ENCODE peak calls at places on chromosomes 1 and 21, in ten cellular contexts. V, M, G, C, Z, Q, R, S, T and Y are unnamed samples.

GRCh38 chr1:28341591-28341990 is 12.8 kb downstream of the MED18 start:
- DNase-seq in V (no peak), M (no peak), G (peak), C (no peak), Z (no peak), Q (no peak), R (no peak), S (no peak), T (no peak), Y (no peak)

GRCh38 chr1:212687811-212688210 is 11.8 kb downstream of the BATF3 start:
- DNase-seq in V (no peak), M (no peak), G (no peak), C (no peak), Z (no peak), Q (no peak), R (no peak), S (no peak), T (no peak), Y (no peak)

GRCh38 chr1:24107462-24108225 is 4.3 kb downstream of the MYOM3 start:
- DNase-seq in V (no peak), M (no peak), G (no peak), C (no peak), Z (no peak), Q (no peak), R (no peak), S (no peak), T (no peak), Y (no peak)

GRCh38 chr21:35203093-35204021 is 154.3 kb upstream of the RUNX1 start:
- DNase-seq in V (no peak), M (no peak), G (no peak), C (no peak), Z (no peak), Q (no peak), R (no peak), S (no peak), T (no peak), Y (no peak)

GRCh38 chr1:79845951-79846350 is 839.4 kb upstream of the ADGRL4 start:
- DNase-seq in V (no peak), M (no peak), G (no peak), C (no peak), Z (no peak), Q (no peak), R (no peak), S (no peak), T (no peak), Y (no peak)

GRCh38 chr1:109718495-109718894 is 6.4 kb downstream of the GSTM5 start:
- DNase-seq in V (no peak), M (no peak), G (no peak), C (peak), Z (no peak), Q (no peak), R (no peak), S (no peak), T (no peak), Y (no peak)

GRCh38 chr1:183218981-183219621 is 33.0 kb downstream of the LAMC2 start:
- DNase-seq in V (peak), M (peak), G (peak), C (peak), Z (no peak), Q (peak), R (peak), S (no peak), T (peak), Y (peak)

GRCh38 chr1:80982831-80983230 is 817.9 kb upstream of the ADGRL2 start:
- DNase-seq in V (no peak), M (no peak), G (no peak), C (no peak), Z (no peak), Q (no peak), R (no peak), S (no peak), T (no peak), Y (no peak)

DNA sequence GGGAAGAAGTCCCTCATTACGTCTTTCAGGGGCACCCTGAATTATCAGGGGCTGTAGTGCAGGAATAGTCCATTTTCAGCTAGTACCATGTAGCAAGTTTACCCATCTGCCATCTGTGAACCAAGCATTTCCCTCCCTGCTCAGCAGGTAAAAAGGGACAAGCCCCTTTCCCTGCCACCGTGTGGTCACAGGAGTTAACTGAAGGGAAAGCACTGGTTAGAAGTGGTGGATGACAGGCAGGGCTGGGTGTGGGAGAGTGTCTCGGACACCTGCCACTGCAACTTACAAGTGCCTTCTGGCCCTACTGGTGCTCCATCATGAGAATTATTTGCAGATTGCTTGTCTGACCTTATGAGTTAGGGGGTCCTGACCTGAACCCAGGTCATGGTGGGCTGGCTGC is 32.0 kb upstream of the IGSF5 start:
- DNase-seq in V (no peak), M (no peak), G (no peak), C (no peak), Z (no peak), Q (no peak), R (no peak), S (peak), T (no peak), Y (no peak)
- TF ChIP-seq CTCF in V (no peak), M (no peak), G (no peak), C (no peak), Z (peak), Q (no peak), R (no peak), S (no peak), T (no peak), Y (no peak)

DNA sequence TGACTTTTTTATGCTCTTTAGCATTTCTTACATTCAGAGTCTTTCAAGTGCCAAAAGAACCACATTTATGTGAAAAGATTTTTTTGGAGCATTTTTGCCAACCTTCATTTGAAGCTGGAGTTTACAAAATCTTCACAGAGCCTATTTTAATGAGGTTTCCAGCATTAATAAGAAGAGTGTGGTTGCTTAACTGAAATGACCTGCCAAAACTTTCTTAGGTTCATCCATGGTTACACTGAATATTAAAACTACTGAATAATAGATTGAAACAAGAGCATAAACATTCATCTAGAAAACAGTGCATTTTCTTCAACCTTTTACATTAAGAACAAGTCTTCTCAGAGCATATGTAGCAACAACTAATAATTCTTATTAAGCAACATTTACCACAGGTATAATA is 672.3 kb upstream of the CXADR start:
- DNase-seq in V (no peak), M (no peak), G (no peak), C (no peak), Z (no peak), Q (no peak), R (no peak), S (no peak), T (no peak), Y (no peak)
- TF ChIP-seq CTCF in V (no peak), M (no peak), G (no peak), C (no peak), Z (no peak), Q (no peak), R (no peak), S (no peak), T (no peak), Y (no peak)

DNA sequence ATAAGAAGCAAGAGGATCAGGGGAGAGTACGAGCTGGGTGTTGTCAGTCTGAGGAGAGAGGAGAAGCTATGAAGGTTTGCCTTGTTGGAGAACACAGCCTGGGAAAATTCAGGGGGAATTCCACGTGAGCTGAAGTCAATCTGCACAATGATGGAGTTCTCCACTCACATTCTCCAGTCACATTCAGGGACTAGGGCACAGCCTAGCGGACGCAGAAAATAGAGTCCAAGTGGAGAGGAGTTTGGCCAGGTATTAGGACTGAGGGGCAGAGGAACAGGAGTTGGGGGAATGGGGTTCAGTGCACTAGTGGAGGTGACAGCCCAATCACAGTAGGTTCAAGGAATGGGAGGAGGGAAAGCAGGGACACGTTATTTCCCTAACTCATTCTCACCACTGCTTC is 124.0 kb downstream of the KCNH1 start:
- DNase-seq in V (no peak), M (no peak), G (no peak), C (no peak), Z (no peak), Q (no peak), R (no peak), S (no peak), T (no peak), Y (no peak)
- TF ChIP-seq CTCF in V (no peak), M (no peak), G (no peak), C (no peak), Z (no peak), Q (no peak), R (no peak), S (peak), T (no peak), Y (no peak)

GRCh38 chr1:202009326-202010031 is 908 bp upstream of the ELF3 start:
- DNase-seq in V (peak), M (peak), G (peak), C (peak), Z (peak), Q (peak), R (peak), S (peak), T (peak), Y (peak)
- TF ChIP-seq CTCF in V (peak), M (peak), G (peak), C (peak), Z (peak), Q (peak), R (peak), S (peak), T (peak), Y (peak)

DNA sequence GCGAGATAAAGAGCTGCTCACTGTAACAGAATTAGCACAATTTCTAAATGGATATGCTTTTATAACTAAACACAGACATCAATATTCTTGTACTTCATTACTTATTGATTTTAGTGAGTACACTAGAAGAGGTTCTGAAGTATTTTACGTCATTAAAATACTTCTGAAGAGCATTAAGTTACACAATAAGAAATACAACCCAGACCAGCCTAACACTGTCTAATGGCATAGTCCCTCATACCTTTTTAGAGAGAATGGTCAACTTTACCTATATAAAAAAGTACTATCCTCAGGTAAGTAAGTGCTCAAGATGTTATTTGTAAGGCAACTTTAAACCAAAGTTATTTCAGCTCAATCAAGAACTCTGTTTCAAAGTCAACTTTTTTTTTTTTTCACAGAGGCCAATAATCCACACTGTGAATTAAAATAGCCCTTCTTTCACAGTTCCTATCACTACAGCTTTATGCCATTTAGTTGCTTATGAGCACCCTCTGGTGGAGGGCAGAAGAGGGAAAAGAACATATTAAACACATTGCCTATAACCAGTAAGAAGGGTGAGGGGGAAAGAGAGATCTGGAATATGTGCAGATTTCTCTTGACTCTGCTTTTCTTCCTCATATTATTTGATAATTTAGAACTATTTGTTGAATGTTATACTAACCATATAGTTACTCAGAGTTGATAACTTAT is 182.1 kb upstream of the DMRTA2 start:
- DNase-seq in V (no peak), M (no peak), G (no peak), C (peak), Z (no peak), Q (no peak), R (no peak), S (peak), T (no peak), Y (no peak)
- TF ChIP-seq CTCF in V (peak), M (no peak), G (no peak), C (peak), Z (peak), Q (no peak), R (no peak), S (peak), T (peak), Y (peak)

DNA sequence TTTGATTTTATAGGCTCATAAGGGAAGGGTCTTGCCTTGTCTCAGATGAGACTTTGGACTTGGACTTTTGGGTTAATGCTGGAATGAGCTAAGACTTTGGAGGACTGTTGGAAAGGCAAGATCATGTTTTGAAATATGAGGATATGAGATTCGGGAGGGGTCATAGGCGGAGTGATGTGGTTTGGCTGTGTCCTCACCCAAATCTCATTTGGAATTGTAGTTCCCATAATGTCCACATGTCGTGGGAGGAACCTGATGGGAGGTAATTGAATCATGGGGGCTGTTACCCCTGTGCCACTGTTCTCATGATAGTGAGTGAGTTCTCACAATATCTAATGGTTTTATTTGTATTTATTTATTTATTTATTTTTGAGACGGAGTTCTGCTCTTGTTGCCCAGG is 6.9 kb upstream of the CSDE1 start:
- DNase-seq in V (no peak), M (no peak), G (no peak), C (no peak), Z (no peak), Q (no peak), R (no peak), S (peak), T (no peak), Y (no peak)
- TF ChIP-seq CTCF in V (no peak), M (no peak), G (no peak), C (no peak), Z (peak), Q (no peak), R (no peak), S (no peak), T (no peak), Y (no peak)